ENCODE peak calls at places on chromosomes 2 and 18, in four cellular contexts. One of them, this sample, is unnamed.

GRCh38 chr2:96985630-96986385 is 572 bp downstream of the FAM178B start:
- DNase-seq in neuronal stem cell: no peak
- DNase-seq in PC-3: no peak
- DNase-seq in adrenal gland: no peak
- DNase-seq in this sample: no peak

GRCh38 chr18:76756491-76757288 is 65.7 kb upstream of the ZNF236 start:
- DNase-seq in neuronal stem cell: no peak
- DNase-seq in PC-3: no peak
- DNase-seq in adrenal gland: no peak
- DNase-seq in this sample: no peak

GRCh38 chr18:58796205-58796604 is 68.5 kb upstream of the ZNF532 start:
- DNase-seq in neuronal stem cell: no peak
- DNase-seq in PC-3: no peak
- DNase-seq in adrenal gland: no peak
- DNase-seq in this sample: no peak

GRCh38 chr2:39435974-39436591 is 1.0 kb downstream of the MAP4K3 start:
- DNase-seq in neuronal stem cell: no peak
- DNase-seq in PC-3: peak; percentile 54
- DNase-seq in adrenal gland: peak; percentile 61
- DNase-seq in this sample: no peak

GRCh38 chr18:73023975-73024374 is 156.2 kb upstream of the NETO1 start:
- DNase-seq in neuronal stem cell: no peak
- DNase-seq in PC-3: no peak
- DNase-seq in adrenal gland: no peak
- DNase-seq in this sample: no peak

GRCh38 chr18:28875059-28875458 is 698.1 kb upstream of the CDH2 start:
- DNase-seq in neuronal stem cell: no peak
- DNase-seq in PC-3: no peak
- DNase-seq in adrenal gland: no peak
- DNase-seq in this sample: no peak

GRCh38 chr2:38294597-38294996 is 82.5 kb downstream of the ATL2 start:
- DNase-seq in neuronal stem cell: no peak
- DNase-seq in PC-3: no peak
- DNase-seq in adrenal gland: no peak
- DNase-seq in this sample: no peak

GRCh38 chr18:326846-327245 is 59.0 kb upstream of the THOC1 start:
- DNase-seq in neuronal stem cell: no peak
- DNase-seq in PC-3: no peak
- DNase-seq in adrenal gland: no peak
- DNase-seq in this sample: no peak

GRCh38 chr2:101512993-101513392 is 38.1 kb upstream of the RFX8 start:
- DNase-seq in neuronal stem cell: no peak
- DNase-seq in PC-3: no peak
- DNase-seq in adrenal gland: no peak
- DNase-seq in this sample: no peak

GRCh38 chr2:205975082-205975949 is 110.7 kb downstream of the INO80D start:
- DNase-seq in neuronal stem cell: no peak
- DNase-seq in PC-3: peak; percentile 41
- DNase-seq in adrenal gland: no peak
- DNase-seq in this sample: no peak

DNA sequence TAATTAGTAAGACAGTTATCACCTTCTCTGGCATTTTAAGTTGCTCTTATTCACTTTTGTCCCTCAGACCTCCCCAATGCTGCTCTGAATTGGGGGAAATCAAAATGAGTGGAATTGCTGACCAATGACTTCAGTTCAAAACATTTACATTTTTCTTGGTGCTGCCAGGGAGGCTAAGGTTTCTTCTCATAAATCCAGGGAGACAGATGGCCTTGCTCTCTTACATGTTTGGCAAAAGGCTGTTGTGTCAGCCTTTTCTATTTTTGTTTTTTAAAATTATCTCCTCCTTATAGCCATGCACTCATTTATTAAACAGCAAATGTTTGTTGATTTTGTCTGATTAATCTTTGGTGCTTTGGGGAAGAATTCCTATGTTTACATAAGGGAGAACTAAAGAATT is 82.0 kb downstream of the GALNT13 start:
- DNase-seq in neuronal stem cell: no peak
- DNase-seq in PC-3: no peak
- DNase-seq in adrenal gland: no peak
- DNase-seq in this sample: no peak
- H3K9me3 ChIP-seq in neuronal stem cell: no peaks in the 10 kb centered on the region
- H3K9me3 ChIP-seq in PC-3: no peaks in the 10 kb centered on the region
- H3K9me3 ChIP-seq in adrenal gland: no peaks in the 10 kb centered on the region
- H3K9me3 ChIP-seq in this sample: no peaks in the 10 kb centered on the region

GRCh38 chr2:186592137-186592875 is 2.5 kb downstream of the ITGAV start:
- DNase-seq in neuronal stem cell: no peak
- DNase-seq in PC-3: no peak
- DNase-seq in adrenal gland: no peak
- DNase-seq in this sample: no peak

GRCh38 chr2:186590538-186591441 is 934 bp downstream of the ITGAV start:
- DNase-seq in neuronal stem cell: no peak
- DNase-seq in PC-3: peak; percentile 64
- DNase-seq in adrenal gland: peak; percentile 29
- DNase-seq in this sample: peak; percentile 71

GRCh38 chr2:186594001-186594722 is 4.3 kb downstream of the ITGAV start:
- DNase-seq in neuronal stem cell: no peak
- DNase-seq in PC-3: no peak
- DNase-seq in adrenal gland: no peak
- DNase-seq in this sample: no peak

GRCh38 chr2:186599186-186599778 is 9.4 kb downstream of the ITGAV start:
- DNase-seq in neuronal stem cell: no peak
- DNase-seq in PC-3: no peak
- DNase-seq in adrenal gland: peak; percentile 25
- DNase-seq in this sample: no peak

GRCh38 chr2:186595219-186595618 is 5.4 kb downstream of the ITGAV start:
- DNase-seq in neuronal stem cell: no peak
- DNase-seq in PC-3: peak; percentile 23
- DNase-seq in adrenal gland: peak; percentile 88
- DNase-seq in this sample: no peak
- H3K4me1 ChIP-seq in neuronal stem cell: no peaks in the 10 kb centered on the region
- H3K4me1 ChIP-seq in PC-3: peaks cover 37% of the 10 kb centered on the region
- H3K4me1 ChIP-seq in adrenal gland: peaks cover 82% of the 10 kb centered on the region
- H3K4me1 ChIP-seq in this sample: peaks cover 25% of the 10 kb centered on the region

GRCh38 chr2:239267411-239267941 is 133.3 kb downstream of the HDAC4 start:
- DNase-seq in neuronal stem cell: no peak
- DNase-seq in PC-3: peak; percentile 80
- DNase-seq in adrenal gland: peak; percentile 75
- DNase-seq in this sample: peak; percentile 13
- H3K4me3 ChIP-seq in neuronal stem cell: no peak overlapping the region
- H3K4me3 ChIP-seq in PC-3: no peak overlapping the region
- H3K4me3 ChIP-seq in adrenal gland: no peak overlapping the region
- H3K4me3 ChIP-seq in this sample: no peak overlapping the region

GRCh38 chr2:173350383-173350782 is 4.3 kb upstream of the CDCA7 start:
- DNase-seq in neuronal stem cell: no peak
- DNase-seq in PC-3: no peak
- DNase-seq in adrenal gland: no peak
- DNase-seq in this sample: no peak

GRCh38 chr2:173353556-173353955 is 1.1 kb upstream of the CDCA7 start:
- DNase-seq in neuronal stem cell: peak; percentile 4
- DNase-seq in PC-3: no peak
- DNase-seq in adrenal gland: no peak
- DNase-seq in this sample: peak; percentile 54

GRCh38 chr2:173347305-173348168 is 7.1 kb upstream of the CDCA7 start:
- DNase-seq in neuronal stem cell: no peak
- DNase-seq in PC-3: no peak
- DNase-seq in adrenal gland: no peak
- DNase-seq in this sample: peak; percentile 31

GRCh38 chr2:173346035-173346434 is 8.6 kb upstream of the CDCA7 start:
- DNase-seq in neuronal stem cell: no peak
- DNase-seq in PC-3: no peak
- DNase-seq in adrenal gland: no peak
- DNase-seq in this sample: no peak

GRCh38 chr2:173349295-173349694 is 5.4 kb upstream of the CDCA7 start:
- DNase-seq in neuronal stem cell: no peak
- DNase-seq in PC-3: no peak
- DNase-seq in adrenal gland: no peak
- DNase-seq in this sample: no peak
- H3K9me3 ChIP-seq in neuronal stem cell: peaks cover 9% of the 10 kb centered on the region
- H3K9me3 ChIP-seq in PC-3: peaks cover 7% of the 10 kb centered on the region
- H3K9me3 ChIP-seq in adrenal gland: no peaks in the 10 kb centered on the region
- H3K9me3 ChIP-seq in this sample: peaks cover 9% of the 10 kb centered on the region

DNA sequence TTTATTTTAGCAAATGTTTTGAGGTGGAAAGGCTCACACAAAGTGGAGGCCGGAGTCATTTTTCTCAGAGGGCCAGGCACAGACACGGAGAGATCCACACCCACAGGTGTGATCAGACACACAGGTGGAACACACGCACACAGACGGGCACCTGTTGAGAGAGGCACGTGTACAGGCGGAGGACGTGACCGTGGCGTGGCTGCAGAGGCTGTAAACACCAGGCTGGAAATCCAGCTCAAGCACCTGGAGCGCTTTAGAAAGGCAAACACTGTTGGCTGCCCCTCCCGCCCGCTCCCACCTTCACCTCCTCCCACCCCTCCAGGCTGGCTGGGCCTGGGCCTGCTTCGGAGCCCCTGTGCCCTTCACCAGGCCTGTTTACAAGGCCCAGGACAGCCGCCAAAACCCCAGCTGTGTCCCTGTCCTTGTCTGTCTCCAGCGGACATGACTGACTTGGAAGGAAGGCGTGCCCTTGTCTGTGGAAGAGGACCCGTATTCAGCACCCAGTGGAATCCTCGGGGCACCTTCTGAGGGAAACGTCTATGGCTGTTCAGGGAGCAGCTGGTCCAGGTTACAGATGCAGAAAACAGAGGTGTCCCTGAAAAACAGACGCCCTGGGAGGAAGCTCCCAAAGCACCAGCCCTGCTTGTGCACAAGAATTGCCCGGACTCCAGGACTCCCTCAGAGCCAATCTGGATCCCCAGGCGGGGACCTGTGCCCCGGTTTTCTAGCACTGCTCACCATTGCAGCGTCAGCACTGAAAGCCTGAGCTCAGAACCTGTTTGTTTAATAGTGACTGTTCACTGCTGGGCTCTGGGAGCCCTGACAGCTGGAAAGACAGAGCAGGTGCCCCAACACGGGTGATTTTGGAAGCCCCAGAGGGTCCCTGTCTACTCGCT is 134.3 kb upstream of the HAAO start:
- DNase-seq in neuronal stem cell: no peak
- DNase-seq in PC-3: no peak
- DNase-seq in adrenal gland: no peak
- DNase-seq in this sample: no peak
- H3K4me1 ChIP-seq in neuronal stem cell: peaks cover 72% of the 10 kb centered on the region
- H3K4me1 ChIP-seq in PC-3: no peaks in the 10 kb centered on the region
- H3K4me1 ChIP-seq in adrenal gland: peaks cover 81% of the 10 kb centered on the region
- H3K4me1 ChIP-seq in this sample: peaks cover 49% of the 10 kb centered on the region

GRCh38 chr2:182055993-182056392 is 70.3 kb downstream of the PPP1R1C start:
- DNase-seq in neuronal stem cell: no peak
- DNase-seq in PC-3: no peak
- DNase-seq in adrenal gland: no peak
- DNase-seq in this sample: no peak
- H3K4me3 ChIP-seq in neuronal stem cell: no peak overlapping the region
- H3K4me3 ChIP-seq in PC-3: no peak overlapping the region
- H3K4me3 ChIP-seq in adrenal gland: no peak overlapping the region
- H3K4me3 ChIP-seq in this sample: no peak overlapping the region

GRCh38 chr2:161152302-161152701 is 7.9 kb upstream of the TANK start:
- DNase-seq in neuronal stem cell: no peak
- DNase-seq in PC-3: no peak
- DNase-seq in adrenal gland: no peak
- DNase-seq in this sample: no peak

GRCh38 chr2:161146209-161146775 is 13.9 kb upstream of the TANK start:
- DNase-seq in neuronal stem cell: no peak
- DNase-seq in PC-3: no peak
- DNase-seq in adrenal gland: no peak
- DNase-seq in this sample: no peak

GRCh38 chr2:161147856-161148255 is 12.4 kb upstream of the TANK start:
- DNase-seq in neuronal stem cell: no peak
- DNase-seq in PC-3: no peak
- DNase-seq in adrenal gland: no peak
- DNase-seq in this sample: no peak

GRCh38 chr2:161150704-161151103 is 9.5 kb upstream of the TANK start:
- DNase-seq in neuronal stem cell: no peak
- DNase-seq in PC-3: no peak
- DNase-seq in adrenal gland: no peak
- DNase-seq in this sample: no peak

GRCh38 chr2:161146996-161147395 is 13.2 kb upstream of the TANK start:
- DNase-seq in neuronal stem cell: no peak
- DNase-seq in PC-3: no peak
- DNase-seq in adrenal gland: no peak
- DNase-seq in this sample: no peak
- H3K9me3 ChIP-seq in neuronal stem cell: peaks cover 8% of the 10 kb centered on the region
- H3K9me3 ChIP-seq in PC-3: peaks cover 24% of the 10 kb centered on the region
- H3K9me3 ChIP-seq in adrenal gland: peaks cover 14% of the 10 kb centered on the region
- H3K9me3 ChIP-seq in this sample: no peaks in the 10 kb centered on the region

GRCh38 chr2:235649418-235649817 is 155.6 kb downstream of the AGAP1 start:
- DNase-seq in neuronal stem cell: no peak
- DNase-seq in PC-3: no peak
- DNase-seq in adrenal gland: no peak
- DNase-seq in this sample: no peak
- H3K4me1 ChIP-seq in neuronal stem cell: peaks cover 6% of the 10 kb centered on the region
- H3K4me1 ChIP-seq in PC-3: no peaks in the 10 kb centered on the region
- H3K4me1 ChIP-seq in adrenal gland: no peaks in the 10 kb centered on the region
- H3K4me1 ChIP-seq in this sample: no peaks in the 10 kb centered on the region

DNA sequence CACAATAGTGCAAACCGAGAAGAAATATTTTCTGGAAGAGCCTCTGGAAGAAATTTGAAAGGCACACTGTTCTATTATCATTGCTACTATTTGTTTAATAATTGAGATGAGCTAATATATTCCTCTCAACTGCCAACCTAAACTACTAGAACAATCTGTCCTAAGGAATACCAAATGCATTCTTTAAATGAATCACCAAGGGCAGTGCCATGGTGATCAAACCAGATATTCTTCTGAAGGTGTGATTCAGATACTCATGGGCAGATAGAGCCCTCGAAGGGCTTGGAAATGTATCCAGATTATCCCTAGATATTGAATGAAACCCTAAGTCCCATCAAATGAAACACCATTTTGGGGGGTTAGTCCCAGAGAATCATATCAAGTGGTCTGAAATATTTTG is 76.6 kb downstream of the FIGN start:
- DNase-seq in neuronal stem cell: no peak
- DNase-seq in PC-3: peak; percentile 48
- DNase-seq in adrenal gland: no peak
- DNase-seq in this sample: no peak
- H3K4me3 ChIP-seq in neuronal stem cell: no peak overlapping the region
- H3K4me3 ChIP-seq in PC-3: no peak overlapping the region
- H3K4me3 ChIP-seq in adrenal gland: no peak overlapping the region
- H3K4me3 ChIP-seq in this sample: no peak overlapping the region